ENCODE peak calls at places on chromosomes 7 and 10, in seven cellular contexts. L, E, G, F, H, O and R are unnamed samples.

GRCh38 chr7:95950698-95951097 is 178.3 kb downstream of the DYNC1I1 start:
- DNase-seq in L (no peak), E (no peak), G (no peak), F (no peak), H (no peak), O (no peak), R (no peak)

GRCh38 chr10:25113231-25114035 is 61.4 kb upstream of the GPR158 start:
- DNase-seq in L (peak; percentile 91), E (peak; percentile 65), G (peak; percentile 59), F (peak; percentile 76), H (peak; percentile 60), O (peak; percentile 89), R (peak; percentile 80)

GRCh38 chr10:133123746-133124356 is 36.1 kb downstream of the ADGRA1 start:
- DNase-seq in L (no peak), E (no peak), G (no peak), F (no peak), H (no peak), O (no peak), R (no peak)

GRCh38 chr7:74068378-74069085 is 15.1 kb upstream of the LIMK1 start:
- DNase-seq in L (no peak), E (no peak), G (no peak), F (peak; percentile 6), H (no peak), O (no peak), R (no peak)

GRCh38 chr10:3766046-3766761 is 18.8 kb downstream of the KLF6 start:
- DNase-seq in L (no peak), E (peak; percentile 25), G (peak; percentile 30), F (no peak), H (no peak), O (no peak), R (no peak)

GRCh38 chr7:140403878-140404564 is at the start of gene RAB19:
- DNase-seq in L (no peak), E (no peak), G (no peak), F (peak; percentile 57), H (no peak), O (no peak), R (no peak)

GRCh38 chr10:123381271-123381670 is 227.1 kb downstream of the BUB3 start:
- DNase-seq in L (no peak), E (no peak), G (peak; percentile 56), F (no peak), H (peak; percentile 6), O (no peak), R (no peak)

GRCh38 chr10:5640501-5640900 is 25.9 kb downstream of the ASB13 start:
- DNase-seq in L (no peak), E (no peak), G (no peak), F (no peak), H (no peak), O (no peak), R (no peak)

GRCh38 chr7:21704362-21704761 is 161.5 kb downstream of the DNAH11 start:
- DNase-seq in L (no peak), E (no peak), G (no peak), F (no peak), H (no peak), O (no peak), R (peak; percentile 72)

GRCh38 chr10:74896788-74897527 is 70.6 kb downstream of the KAT6B start:
- DNase-seq in L (no peak), E (no peak), G (no peak), F (no peak), H (no peak), O (peak; percentile 10), R (no peak)

GRCh38 chr10:59907537-59907917 is 1.2 kb upstream of the CCDC6 start:
- DNase-seq in L (no peak), E (no peak), G (peak; percentile 10), F (no peak), H (no peak), O (no peak), R (no peak)

GRCh38 chr7:104160375-104160774 is 47.4 kb downstream of the ORC5 start:
- DNase-seq in L (peak; percentile 33), E (peak; percentile 32), G (peak; percentile 20), F (no peak), H (no peak), O (no peak), R (peak; percentile 30)

GRCh38 chr7:83475403-83475802 is 173.5 kb downstream of the SEMA3E start:
- DNase-seq in L (no peak), E (peak; percentile 0), G (peak; percentile 4), F (peak; percentile 28), H (no peak), O (no peak), R (no peak)

GRCh38 chr7:116327751-116328150 is 117.4 kb downstream of the TES start:
- DNase-seq in L (no peak), E (peak; percentile 98), G (peak; percentile 81), F (no peak), H (peak; percentile 99), O (no peak), R (no peak)

GRCh38 chr7:132650498-132650897 is 74.2 kb upstream of the PLXNA4 start:
- DNase-seq in L (no peak), E (peak; percentile 96), G (peak; percentile 99), F (no peak), H (peak; percentile 86), O (peak; percentile 24), R (no peak)

GRCh38 chr7:155361947-155362346 is 64.3 kb downstream of the INSIG1 start:
- DNase-seq in L (no peak), E (no peak), G (no peak), F (no peak), H (no peak), O (no peak), R (no peak)

GRCh38 chr7:46165281-46165680 is 244.2 kb upstream of the IGFBP3 start:
- DNase-seq in L (no peak), E (peak; percentile 77), G (peak; percentile 66), F (no peak), H (peak; percentile 88), O (no peak), R (no peak)

GRCh38 chr10:83273035-83273434 is 866.3 kb upstream of the GHITM start:
- DNase-seq in L (peak; percentile 6), E (no peak), G (no peak), F (no peak), H (no peak), O (no peak), R (no peak)

GRCh38 chr7:107035446-107035845 is 9.1 kb upstream of the PRKAR2B start:
- DNase-seq in L (no peak), E (peak; percentile 93), G (peak; percentile 93), F (no peak), H (peak; percentile 86), O (no peak), R (no peak)

GRCh38 chr7:44693641-44694313 is 54.9 kb upstream of the ZMIZ2 start:
- DNase-seq in L (no peak), E (peak; percentile 91), G (peak; percentile 75), F (no peak), H (peak; percentile 78), O (peak; percentile 54), R (no peak)

GRCh38 chr7:27553288-27553687 is 109.4 kb downstream of the HIBADH start:
- DNase-seq in L (peak; percentile 11), E (no peak), G (no peak), F (no peak), H (no peak), O (no peak), R (no peak)

GRCh38 chr7:130141161-130141857 is 63.9 kb downstream of the TMEM209 start:
- DNase-seq in L (peak; percentile 76), E (peak; percentile 62), G (no peak), F (peak; percentile 91), H (peak; percentile 73), O (peak; percentile 65), R (peak; percentile 97)

GRCh38 chr10:95553674-95554073 is 7.5 kb downstream of the SORBS1 start:
- DNase-seq in L (no peak), E (no peak), G (no peak), F (no peak), H (no peak), O (no peak), R (no peak)